ENCODE peak calls at places on chromosomes 4 and X, in eight cellular contexts. T is activated naive CD8-positive, alpha-beta T cell treated with anti-CD3 and anti-CD28 coated beads, Interleukin-2, amount 50 U/mL, for 24 hours; S is omental fat pad; Z is psoas muscle; V is osteocyte; D is neural progenitor cell; O is CD4-positive, alpha-beta memory T cell; A is midbrain. C is an unnamed sample.

GRCh38 chr4:135316266-135316779 is 1114.7 kb upstream of the PABPC4L start:
- DNase-seq in T (no peak), S (no peak), Z (no peak), V (no peak), D (no peak), O (no peak), A (no peak), C (no peak)

GRCh38 chr4:42302348-42302747 is 94.9 kb upstream of the SHISA3 start:
- DNase-seq in T (peak; percentile 6), S (no peak), Z (no peak), V (no peak), D (peak; percentile 52), O (no peak), A (peak; percentile 52), C (peak; percentile 62)

GRCh38 chr4:73066928-73067327 is 2.6 kb downstream of the COX18 start:
- DNase-seq in T (no peak), S (no peak), Z (no peak), V (no peak), D (no peak), O (peak; percentile 41), A (no peak), C (no peak)

GRCh38 chr4:120709986-120710385 is 212.5 kb downstream of the PRDM5 start:
- DNase-seq in T (no peak), S (no peak), Z (no peak), V (no peak), D (no peak), O (no peak), A (no peak), C (no peak)

GRCh38 chr4:8035371-8035780 is 95.7 kb upstream of the AFAP1 start:
- DNase-seq in T (peak; percentile 22), S (no peak), Z (no peak), V (no peak), D (no peak), O (no peak), A (no peak), C (no peak)

GRCh38 chrX:132955710-132956109 is 2.7 kb downstream of the HS6ST2 start:
- DNase-seq in T (no peak), S (no peak), Z (no peak), V (no peak), D (peak; percentile 17), O (no peak), A (no peak), C (no peak)

GRCh38 chr4:88610771-88611170 is 18.5 kb downstream of the HERC3 start:
- DNase-seq in T (no peak), S (no peak), Z (peak; percentile 89), V (no peak), D (no peak), O (no peak), A (peak; percentile 39), C (no peak)

GRCh38 chr4:42428036-42428435 is 30.7 kb downstream of the SHISA3 start:
- DNase-seq in T (no peak), S (no peak), Z (no peak), V (no peak), D (no peak), O (no peak), A (no peak), C (peak; percentile 30)

GRCh38 chrX:115047181-115047580 is 29.8 kb upstream of the IL13RA2 start:
- DNase-seq in T (no peak), S (no peak), Z (no peak), V (no peak), D (no peak), O (no peak), A (no peak), C (no peak)

GRCh38 chrX:12878536-12878935 is 11.7 kb downstream of the TLR7 start:
- DNase-seq in T (no peak), S (no peak), Z (no peak), V (no peak), D (no peak), O (no peak), A (no peak), C (no peak)

GRCh38 chr4:3688018-3688998 is 77.9 kb upstream of the ADRA2C start:
- DNase-seq in T (no peak), S (no peak), Z (peak; percentile 23), V (no peak), D (no peak), O (no peak), A (no peak), C (peak; percentile 48)

GRCh38 chr4:46931981-46932380 is 22.9 kb upstream of the COX7B2 start:
- DNase-seq in T (peak; percentile 4), S (no peak), Z (no peak), V (no peak), D (peak; percentile 58), O (no peak), A (peak; percentile 50), C (no peak)

GRCh38 chrX:153970398-153971123 is 1.1 kb downstream of the HCFC1 start:
- DNase-seq in T (no peak), S (no peak), Z (peak; percentile 78), V (no peak), D (peak; percentile 73), O (peak; percentile 23), A (peak; percentile 50), C (peak; percentile 92)

GRCh38 chr4:128355301-128355700 is 67.7 kb upstream of the PGRMC2 start:
- DNase-seq in T (no peak), S (no peak), Z (no peak), V (no peak), D (no peak), O (no peak), A (no peak), C (no peak)

GRCh38 chr4:174420317-174420716 is 102.0 kb downstream of the HPGD start:
- DNase-seq in T (no peak), S (no peak), Z (no peak), V (no peak), D (no peak), O (no peak), A (no peak), C (no peak)

GRCh38 chrX:24720036-24720435 is 26.3 kb downstream of the POLA1 start:
- DNase-seq in T (no peak), S (no peak), Z (no peak), V (no peak), D (no peak), O (no peak), A (no peak), C (no peak)

GRCh38 chrX:126164689-126165400 is 1.2 kb downstream of the DCAF12L2 start:
- DNase-seq in T (no peak), S (no peak), Z (peak; percentile 48), V (peak; percentile 83), D (no peak), O (no peak), A (no peak), C (no peak)

GRCh38 chr4:73451404-73451803 is 15.4 kb downstream of the AFP start:
- DNase-seq in T (no peak), S (no peak), Z (no peak), V (no peak), D (peak; percentile 33), O (no peak), A (no peak), C (peak; percentile 25)

GRCh38 chrX:118153270-118153669 is 36.7 kb upstream of the KLHL13 start:
- DNase-seq in T (no peak), S (no peak), Z (no peak), V (no peak), D (no peak), O (no peak), A (no peak), C (no peak)

GRCh38 chrX:19569121-19569805 is 54.0 kb upstream of the MAP3K15 start:
- DNase-seq in T (no peak), S (no peak), Z (peak; percentile 79), V (no peak), D (no peak), O (no peak), A (no peak), C (no peak)

GRCh38 chrX:70062076-70062475 is at the start of gene OTUD6A:
- DNase-seq in T (no peak), S (no peak), Z (no peak), V (peak; percentile 81), D (no peak), O (no peak), A (no peak), C (no peak)

GRCh38 chr4:34108456-34108855 is 2135.9 kb downstream of the ARAP2 start:
- DNase-seq in T (no peak), S (no peak), Z (no peak), V (no peak), D (no peak), O (no peak), A (no peak), C (no peak)

GRCh38 chrX:11341274-11342256 is 48.4 kb downstream of the AMELX start:
- DNase-seq in T (no peak), S (peak; percentile 83), Z (peak; percentile 64), V (no peak), D (no peak), O (no peak), A (no peak), C (no peak)

GRCh38 chrX:42536286-42536685 is 241.7 kb downstream of the PPP1R2C start:
- DNase-seq in T (no peak), S (no peak), Z (no peak), V (no peak), D (no peak), O (no peak), A (no peak), C (no peak)

GRCh38 chr4:80154547-80154933 is 42.8 kb upstream of the PRDM8 start:
- DNase-seq in T (no peak), S (no peak), Z (no peak), V (no peak), D (no peak), O (no peak), A (no peak), C (no peak)

GRCh38 chr4:57342406-57342805 is 232.2 kb upstream of the IGFBP7 start:
- DNase-seq in T (no peak), S (no peak), Z (no peak), V (no peak), D (no peak), O (no peak), A (no peak), C (no peak)

GRCh38 chrX:150546711-150547153 is 21.7 kb upstream of the MTM1 start:
- DNase-seq in T (peak; percentile 19), S (no peak), Z (no peak), V (no peak), D (no peak), O (peak; percentile 60), A (no peak), C (no peak)

GRCh38 chrX:11968470-11968869 is 169.8 kb upstream of the FRMPD4 start:
- DNase-seq in T (no peak), S (no peak), Z (no peak), V (no peak), D (no peak), O (no peak), A (no peak), C (no peak)

GRCh38 chrX:53656845-53657244 is 29.7 kb downstream of the HUWE1 start:
- DNase-seq in T (no peak), S (no peak), Z (no peak), V (no peak), D (no peak), O (no peak), A (no peak), C (no peak)

GRCh38 chr4:26557164-26557563 is 26.7 kb upstream of the TBC1D19 start:
- DNase-seq in T (no peak), S (no peak), Z (no peak), V (no peak), D (no peak), O (no peak), A (no peak), C (no peak)

GRCh38 chr4:4855293-4856070 is 4.0 kb upstream of the MSX1 start:
- DNase-seq in T (no peak), S (no peak), Z (peak; percentile 5), V (no peak), D (peak; percentile 49), O (no peak), A (no peak), C (peak; percentile 58)

GRCh38 chr4:8310306-8310705 is 40.8 kb downstream of the HTRA3 start:
- DNase-seq in T (no peak), S (no peak), Z (peak; percentile 48), V (no peak), D (no peak), O (no peak), A (no peak), C (no peak)

GRCh38 chr4:40038972-40039371 is 17.7 kb upstream of the N4BP2 start:
- DNase-seq in T (no peak), S (no peak), Z (no peak), V (no peak), D (no peak), O (no peak), A (no peak), C (no peak)

GRCh38 chrX:10524578-10524977 is 95.8 kb downstream of the MID1 start:
- DNase-seq in T (no peak), S (no peak), Z (no peak), V (no peak), D (no peak), O (no peak), A (no peak), C (no peak)